ENCODE peak calls at places on chromosomes 3 and 15, in four cellular contexts. A is lower leg skin, B is astrocyte, G is HFF-Myc. C is an unnamed sample.

GRCh38 chr3:192281207-192281880 is 446.0 kb downstream of the FGF12 start:
- DNase-seq in A (no peak), B (no peak), G (no peak), C (no peak)

GRCh38 chr3:181403876-181404660 is 307.7 kb upstream of the SOX2 start:
- DNase-seq in A (no peak), B (no peak), G (no peak), C (no peak)

GRCh38 chr15:49990835-49991540 is 128.0 kb downstream of the ATP8B4 start:
- DNase-seq in A (no peak), B (peak), G (no peak), C (no peak)

GRCh38 chr3:113927556-113927955 is 20.3 kb upstream of the ZDHHC23 start:
- DNase-seq in A (no peak), B (no peak), G (no peak), C (no peak)

GRCh38 chr3:40524571-40525285 is at the start of gene ZNF621:
- DNase-seq in A (peak), B (peak), G (peak), C (peak)

GRCh38 chr15:62742409-62743171 is 300.0 kb upstream of the TPM1 start:
- DNase-seq in A (peak), B (peak), G (peak), C (no peak)

GRCh38 chr3:157436583-157437300 is at the start of gene PTX3:
- DNase-seq in A (peak), B (peak), G (no peak), C (no peak)

GRCh38 chr3:156816091-156816793 is 9.9 kb upstream of the LEKR1 start:
- DNase-seq in A (no peak), B (peak), G (no peak), C (peak)

GRCh38 chr15:85475317-85475701 is 94.9 kb downstream of the AKAP13 start:
- DNase-seq in A (no peak), B (no peak), G (no peak), C (no peak)

GRCh38 chr3:134652409-134652831 is 1.6 kb upstream of the KY start:
- DNase-seq in A (peak), B (no peak), G (no peak), C (no peak)

GRCh38 chr3:134651347-134652041 is 672 bp upstream of the KY start:
- DNase-seq in A (peak), B (peak), G (no peak), C (no peak)

GRCh38 chr3:134652886-134653630 is 2.2 kb upstream of the KY start:
- DNase-seq in A (peak), B (no peak), G (no peak), C (no peak)

GRCh38 chr3:134649106-134649705 is 1.6 kb downstream of the KY start:
- DNase-seq in A (no peak), B (no peak), G (no peak), C (no peak)

DNA sequence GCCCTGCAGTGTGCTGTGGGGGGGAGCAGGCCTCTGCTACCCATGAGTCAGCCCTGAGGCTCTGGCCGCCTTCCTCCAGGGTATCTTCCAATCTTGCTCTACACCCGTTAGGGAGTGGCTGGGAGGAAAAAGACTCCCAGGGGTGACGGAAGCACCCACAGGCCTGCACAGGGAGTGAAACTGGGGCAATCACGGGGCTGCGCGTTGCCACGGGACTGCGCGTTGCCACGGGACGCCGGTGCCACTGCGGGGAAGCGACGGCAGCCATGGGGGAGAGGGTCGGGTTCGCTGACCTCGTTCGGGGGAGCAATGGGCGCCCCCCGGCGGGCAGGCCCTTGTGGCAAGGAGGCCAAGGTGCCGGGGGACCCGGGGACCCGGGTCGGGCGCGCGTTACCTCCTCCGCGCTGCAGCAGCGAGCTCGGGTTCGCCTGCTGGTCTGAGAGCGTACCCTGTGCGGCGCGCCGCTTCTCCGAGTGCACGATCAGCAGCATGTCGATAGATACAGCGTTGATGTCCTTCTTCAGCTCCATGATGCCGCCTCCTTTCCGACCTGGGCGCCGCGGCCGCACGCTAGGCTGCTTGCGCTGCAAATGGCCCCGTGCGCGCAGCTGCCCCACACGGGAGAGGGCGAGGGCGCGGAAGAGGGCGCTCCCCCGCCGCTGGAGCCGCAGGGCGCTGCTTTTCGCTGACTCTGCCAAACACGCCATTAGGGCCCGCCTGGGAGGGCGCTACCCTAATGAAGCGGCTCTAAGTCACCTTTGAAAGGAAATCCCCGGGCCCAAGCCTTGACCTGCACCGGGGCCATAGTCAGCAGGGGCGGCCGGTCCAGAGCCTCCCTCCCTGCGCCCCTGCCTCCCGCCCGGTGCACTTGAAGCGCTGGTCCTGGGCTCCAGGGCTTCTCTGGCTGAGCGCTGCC is at the start of gene KY:
- DNase-seq in A (peak), B (peak), G (no peak), C (no peak)
- TF ChIP-seq CTCF in A (no peak), B (no peak), G (peak), C (no peak)

GRCh38 chr15:39629906-39630305 is 49.0 kb downstream of the THBS1 start:
- DNase-seq in A (no peak), B (no peak), G (no peak), C (no peak)

GRCh38 chr15:39628821-39629220 is 47.9 kb downstream of the THBS1 start:
- DNase-seq in A (no peak), B (no peak), G (no peak), C (no peak)

GRCh38 chr15:39629376-39629775 is 48.5 kb downstream of the THBS1 start:
- DNase-seq in A (no peak), B (peak), G (no peak), C (no peak)

GRCh38 chr15:39627456-39628130 is 46.7 kb downstream of the THBS1 start:
- DNase-seq in A (no peak), B (no peak), G (no peak), C (no peak)

DNA sequence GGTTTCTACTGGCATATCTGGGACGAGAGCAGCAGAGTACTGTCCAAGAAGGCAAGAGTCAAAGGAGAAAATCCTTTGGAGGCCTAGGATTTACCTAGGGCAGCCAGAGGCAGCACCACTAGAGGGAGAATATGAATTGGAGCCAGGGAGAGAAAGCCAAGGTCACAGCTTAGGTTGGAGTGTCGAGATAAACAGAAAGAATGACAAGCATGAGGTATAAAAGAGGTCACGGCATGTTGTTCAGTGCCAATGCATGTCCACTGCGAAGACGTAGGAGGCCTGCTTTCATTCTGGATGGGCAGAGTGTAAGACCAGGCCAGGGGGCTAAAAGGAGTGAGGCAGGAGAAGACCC is 47.2 kb downstream of the THBS1 start:
- DNase-seq in A (no peak), B (no peak), G (no peak), C (no peak)
- TF ChIP-seq CTCF in A (no peak), B (no peak), G (peak), C (no peak)

GRCh38 chr3:29236441-29236840 is 44.4 kb upstream of the RBMS3 start:
- DNase-seq in A (no peak), B (no peak), G (no peak), C (no peak)
- TF ChIP-seq CTCF in A (no peak), B (no peak), G (no peak), C (no peak)

GRCh38 chr15:25783134-25783533 is 80.0 kb downstream of the ATP10A start:
- DNase-seq in A (no peak), B (no peak), G (no peak), C (no peak)

GRCh38 chr15:25784876-25785642 is 78.1 kb downstream of the ATP10A start:
- DNase-seq in A (no peak), B (peak), G (no peak), C (no peak)

GRCh38 chr15:25784141-25784540 is 79.0 kb downstream of the ATP10A start:
- DNase-seq in A (no peak), B (no peak), G (no peak), C (no peak)

GRCh38 chr15:25785643-25786029 is 77.5 kb downstream of the ATP10A start:
- DNase-seq in A (no peak), B (no peak), G (no peak), C (no peak)

DNA sequence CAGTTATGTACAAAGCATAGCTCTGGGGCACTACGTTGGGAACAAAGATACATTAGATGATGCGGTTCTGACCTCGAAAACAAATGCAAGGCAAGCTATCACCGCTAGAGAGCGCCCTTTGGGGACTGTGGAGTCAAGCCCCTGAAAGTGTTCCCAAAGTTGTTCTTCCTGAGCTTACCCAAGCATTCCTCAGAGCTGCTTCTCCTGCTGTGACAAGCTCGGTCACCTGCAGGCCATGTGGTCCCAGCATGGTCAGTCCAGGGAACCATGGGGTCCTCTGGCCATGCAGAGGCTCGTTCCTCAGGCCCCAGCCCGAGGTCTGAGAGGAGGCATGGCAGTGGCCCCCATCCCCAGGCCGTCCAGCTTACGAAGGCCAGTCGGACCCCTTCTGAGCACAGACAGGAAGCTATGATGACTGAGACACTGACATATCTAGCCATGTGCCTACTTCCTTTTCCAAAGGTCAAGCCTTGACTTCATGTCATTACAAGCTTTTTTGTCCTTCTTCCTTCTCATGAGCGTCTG is 79.5 kb downstream of the ATP10A start:
- DNase-seq in A (no peak), B (no peak), G (peak), C (no peak)
- TF ChIP-seq CTCF in A (no peak), B (peak), G (peak), C (no peak)